ENCODE peak calls at places on chromosomes 4 and X, in eight cellular contexts. D is A549, E is tibial nerve, W is sigmoid colon, C is ovary, A is stomach, I is transverse colon, V is suprapubic skin. Q is an unnamed sample.

GRCh38 chr4:61273237-61273636 is 73.1 kb downstream of the ADGRL3 start:
- DNase-seq in W (no peak), V (no peak), C (no peak), I (no peak), A (no peak), D (peak), E (no peak), Q (no peak)

GRCh38 chr4:2276581-2277325 is 14.8 kb upstream of the MXD4 start:
- DNase-seq in W (peak), C (no peak), A (no peak), E (no peak), D (no peak), V (no peak), I (no peak), Q (no peak)

GRCh38 chrX:18956322-18957032 is 27.4 kb downstream of the PHKA2 start:
- DNase-seq in C (no peak), V (no peak), A (no peak), E (no peak), D (no peak), I (no peak), W (no peak), Q (no peak)

GRCh38 chrX:51461053-51462050 is 35.0 kb downstream of the NUDT11 start:
- DNase-seq in E (no peak), V (no peak), I (no peak), W (no peak), D (peak), C (no peak), A (no peak), Q (no peak)

GRCh38 chr4:11440481-11441181 is 11.9 kb upstream of the HS3ST1 start:
- DNase-seq in A (no peak), I (no peak), C (no peak), V (no peak), W (no peak), E (no peak), D (no peak), Q (no peak)

GRCh38 chr4:53682908-53683307 is 91.6 kb upstream of the LNX1 start:
- DNase-seq in V (no peak), W (no peak), E (no peak), A (no peak), I (no peak), D (no peak), C (no peak), Q (no peak)

GRCh38 chr4:6298035-6298434 is 28.4 kb downstream of the WFS1 start:
- DNase-seq in V (no peak), D (no peak), C (no peak), A (no peak), E (no peak), I (peak), W (peak), Q (no peak)

GRCh38 chr4:118173956-118174355 is 139.7 kb downstream of the NDST3 start:
- DNase-seq in W (no peak), D (no peak), C (no peak), A (no peak), V (no peak), I (no peak), E (no peak), Q (no peak)

GRCh38 chr4:56979674-56980073 is 978 bp downstream of the POLR2B start:
- DNase-seq in C (no peak), A (no peak), I (peak), V (no peak), W (no peak), E (no peak), D (no peak), Q (no peak)

GRCh38 chr4:141120036-141120593 is 13.2 kb downstream of the RNF150 start:
- DNase-seq in V (no peak), A (no peak), E (no peak), W (no peak), I (no peak), C (no peak), D (no peak), Q (no peak)

GRCh38 chr4:141121101-141121500 is 12.2 kb downstream of the RNF150 start:
- DNase-seq in E (no peak), A (no peak), C (no peak), V (no peak), W (no peak), D (no peak), I (no peak), Q (no peak)

GRCh38 chr4:141124224-141124623 is 9.0 kb downstream of the RNF150 start:
- DNase-seq in E (no peak), W (no peak), V (no peak), A (no peak), D (no peak), C (no peak), I (no peak), Q (no peak)

GRCh38 chr4:141119071-141119470 is 14.2 kb downstream of the RNF150 start:
- DNase-seq in I (no peak), E (no peak), D (no peak), W (no peak), C (no peak), A (no peak), V (no peak), Q (no peak)

DNA sequence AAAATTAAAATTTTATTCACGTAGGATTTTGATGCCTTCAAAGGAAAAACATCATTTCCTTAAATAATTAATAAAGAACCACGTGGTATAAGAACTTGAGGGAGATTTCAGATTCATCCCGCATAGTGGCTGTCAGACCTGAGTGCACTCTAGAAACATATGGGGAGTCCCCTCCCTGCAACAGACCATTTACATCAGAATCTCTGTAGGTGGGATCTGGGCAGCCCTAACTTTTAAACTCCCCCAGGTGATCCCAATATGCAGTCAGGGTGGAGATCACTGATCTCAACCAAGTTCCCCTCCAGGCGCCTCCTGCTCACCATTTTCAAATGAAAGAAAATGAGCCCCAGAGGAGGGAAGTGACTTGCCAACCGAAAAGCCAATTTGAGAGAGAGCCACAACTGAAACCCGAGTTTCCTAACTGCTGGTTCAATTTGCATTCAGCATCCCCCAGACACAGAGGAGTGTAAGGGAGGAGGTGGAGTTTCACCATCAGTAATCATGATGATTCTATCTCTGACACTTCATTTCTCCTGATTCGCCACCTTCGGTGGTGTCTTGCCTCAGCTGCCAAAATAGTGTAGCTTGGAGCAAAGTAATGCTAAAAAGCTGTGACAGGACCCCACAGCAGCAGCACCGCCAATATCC is 11.4 kb downstream of the RNF150 start:
- DNase-seq in E (no peak), V (no peak), D (no peak), A (no peak), W (no peak), C (no peak), I (no peak), Q (no peak)
- TF ChIP-seq EP300 in E (no peak), V (no peak), D (no peak), A (no peak), W (no peak), C (no peak), I (no peak), Q (no peak)

GRCh38 chrX:34338046-34338445 is 205.9 kb upstream of the FAM47A start:
- DNase-seq in C (no peak), I (no peak), E (no peak), A (no peak), D (no peak), W (no peak), V (no peak), Q (no peak)

GRCh38 chrX:34343001-34343400 is 210.9 kb upstream of the FAM47A start:
- DNase-seq in C (no peak), D (no peak), A (no peak), W (no peak), V (no peak), E (no peak), I (no peak), Q (no peak)

GRCh38 chrX:34341814-34342213 is 209.7 kb upstream of the FAM47A start:
- DNase-seq in D (no peak), E (no peak), A (no peak), W (no peak), I (no peak), C (no peak), V (no peak), Q (no peak)

DNA sequence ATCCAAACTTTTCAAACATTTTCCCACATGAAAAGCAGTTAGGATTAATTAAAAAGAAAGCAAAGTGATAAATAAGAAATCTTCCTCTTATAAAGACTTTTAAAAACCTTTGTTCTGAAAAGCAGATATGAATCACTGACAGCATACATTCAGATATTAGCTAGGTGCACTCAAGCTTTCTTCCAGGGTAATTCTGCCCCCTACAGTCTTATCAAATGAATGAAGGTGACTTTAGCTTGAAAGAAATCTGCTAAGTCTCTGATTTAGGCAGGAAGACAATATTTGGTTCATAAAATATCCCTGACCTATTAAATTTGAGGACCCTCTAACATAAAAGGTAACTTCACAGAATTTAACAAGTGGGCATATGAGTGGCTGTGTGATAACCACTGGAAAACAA is 209.1 kb upstream of the FAM47A start:
- DNase-seq in W (no peak), I (no peak), D (peak), C (no peak), A (no peak), E (no peak), V (no peak), Q (no peak)
- TF ChIP-seq CTCF in W (no peak), I (no peak), D (no peak), C (no peak), A (no peak), E (no peak), V (no peak), Q (no peak)

GRCh38 chrX:40245411-40246140 is 147.8 kb upstream of the BCOR start:
- DNase-seq in A (no peak), I (no peak), D (no peak), E (no peak), W (no peak), C (peak), V (no peak), Q (no peak)
- TF ChIP-seq EP300 in A (no peak), I (no peak), D (no peak), E (no peak), W (no peak), C (no peak), V (no peak), Q (no peak)

GRCh38 chr4:148068065-148068911 is 336.4 kb downstream of the ARHGAP10 start:
- DNase-seq in V (no peak), A (no peak), E (no peak), D (no peak), W (no peak), I (no peak), C (no peak), Q (no peak)
- TF ChIP-seq CTCF in V (no peak), A (no peak), E (no peak), D (no peak), W (no peak), I (no peak), C (no peak), Q (no peak)

DNA sequence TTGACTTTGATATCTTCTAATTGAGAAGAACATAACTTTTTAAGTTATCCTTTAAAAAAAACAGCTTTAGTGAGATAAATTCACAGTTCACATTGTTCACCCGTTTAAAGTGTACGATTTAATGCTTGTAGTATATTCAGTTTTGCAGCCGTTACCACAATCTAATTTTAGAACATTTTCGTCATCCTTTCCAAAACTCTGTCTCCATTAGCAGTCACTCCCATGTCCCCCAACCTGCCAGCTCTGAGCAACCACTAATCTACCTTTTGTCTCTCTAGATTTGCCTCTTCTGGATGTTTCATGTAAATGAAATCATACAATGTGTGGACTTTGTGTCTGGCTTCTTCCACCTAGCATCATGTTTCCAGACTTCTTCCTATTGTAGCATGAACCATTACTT is 38.6 kb downstream of the CLCN4 start:
- DNase-seq in W (no peak), A (no peak), V (no peak), C (no peak), D (no peak), E (no peak), I (no peak), Q (no peak)
- TF ChIP-seq EP300 in W (no peak), A (no peak), V (no peak), C (no peak), D (no peak), E (no peak), I (no peak), Q (no peak)

GRCh38 chr4:154928640-154929257 is 147.7 kb downstream of the RBM46 start:
- DNase-seq in E (no peak), I (no peak), W (no peak), V (no peak), D (peak), C (no peak), A (no peak), Q (no peak)
- TF ChIP-seq CTCF in E (no peak), I (no peak), W (no peak), V (no peak), D (peak), C (no peak), A (no peak), Q (no peak)

GRCh38 chr4:73341454-73341853 is 62.6 kb upstream of the ALB start:
- DNase-seq in W (no peak), D (peak), I (peak), V (no peak), C (peak), E (no peak), A (peak), Q (no peak)
- TF ChIP-seq EP300 in W (no peak), D (no peak), I (no peak), V (no peak), C (no peak), E (no peak), A (no peak), Q (no peak)

GRCh38 chr4:7554885-7555284 is 120.2 kb upstream of the PSAPL1 start:
- DNase-seq in A (no peak), W (no peak), E (no peak), I (no peak), V (no peak), C (no peak), D (no peak), Q (no peak)
- TF ChIP-seq CTCF in A (no peak), W (no peak), E (no peak), I (no peak), V (no peak), C (no peak), D (no peak), Q (no peak)

GRCh38 chr4:41379230-41379629 is 122.5 kb downstream of the UCHL1 start:
- DNase-seq in E (no peak), V (no peak), A (no peak), D (no peak), C (no peak), W (no peak), I (no peak), Q (no peak)

GRCh38 chr4:41384992-41385391 is 128.3 kb downstream of the UCHL1 start:
- DNase-seq in I (peak), W (peak), V (no peak), C (peak), A (peak), E (peak), D (no peak), Q (no peak)

GRCh38 chr4:41377196-41377595 is 120.5 kb downstream of the UCHL1 start:
- DNase-seq in I (no peak), W (no peak), D (no peak), A (no peak), V (no peak), E (no peak), C (no peak), Q (no peak)

GRCh38 chr4:41381384-41381783 is 124.7 kb downstream of the UCHL1 start:
- DNase-seq in V (no peak), I (no peak), W (no peak), A (no peak), D (no peak), E (no peak), C (no peak), Q (no peak)

DNA sequence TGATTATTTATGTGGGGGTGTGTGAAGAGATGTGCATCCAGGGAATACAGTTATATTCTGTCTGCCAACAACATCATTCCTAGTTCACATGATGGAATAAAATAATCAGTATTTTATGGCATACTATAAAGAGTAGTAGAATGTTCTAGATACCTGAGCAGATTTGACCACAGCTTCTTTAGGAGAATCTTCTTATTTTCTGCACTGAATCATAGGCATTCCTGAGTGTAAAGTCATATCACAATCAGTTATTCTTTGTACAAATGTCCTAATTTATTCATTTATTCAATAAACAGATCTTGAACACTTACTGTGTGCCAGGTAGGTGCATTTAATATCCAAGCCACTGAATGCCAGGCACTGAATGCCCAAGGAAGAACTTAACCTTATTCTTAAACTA is 124.0 kb downstream of the UCHL1 start:
- DNase-seq in C (no peak), V (no peak), W (no peak), D (no peak), E (no peak), I (no peak), A (no peak), Q (no peak)
- TF ChIP-seq EP300 in C (no peak), V (no peak), W (no peak), D (no peak), E (no peak), I (no peak), A (no peak), Q (no peak)